ENCODE peak calls at places on chromosomes 12 and 14, in five cellular contexts. M is kidney, L is mesendoderm, A is IMR-90, D is right atrium auricular region. X is an unnamed sample.

GRCh38 chr14:73787760-73788508 is 63.7 kb upstream of the PTGR2 start:
- DNase-seq in A (peak; percentile 55), D (no peak), L (no peak), M (no peak), X (peak; percentile 34)

GRCh38 chr14:86462193-86462592 is 932.2 kb downstream of the FLRT2 start:
- DNase-seq in D (no peak), L (peak; percentile 74), M (no peak), A (peak; percentile 30), X (no peak)

GRCh38 chr12:99009654-99010296 is 364.7 kb downstream of the APAF1 start:
- DNase-seq in D (no peak), M (no peak), L (no peak), A (no peak), X (no peak)

GRCh38 chr14:63212209-63212608 is 8.0 kb downstream of the RHOJ start:
- DNase-seq in D (no peak), M (no peak), L (no peak), A (no peak), X (no peak)

GRCh38 chr14:85531594-85532391 is 1.8 kb downstream of the FLRT2 start:
- DNase-seq in A (peak; percentile 80), D (peak; percentile 87), L (peak; percentile 91), M (peak; percentile 90), X (peak; percentile 79)

GRCh38 chr12:110421701-110422100 is 18.2 kb upstream of the ANAPC7 start:
- DNase-seq in D (no peak), A (no peak), L (no peak), M (no peak), X (no peak)

GRCh38 chr14:77111021-77111420 is 13.0 kb downstream of the CIPC start:
- DNase-seq in D (no peak), M (no peak), L (peak; percentile 95), A (no peak), X (no peak)

GRCh38 chr12:44875954-44876553 is at the start of gene NELL2:
- DNase-seq in A (no peak), D (no peak), M (peak; percentile 63), L (peak; percentile 84), X (peak; percentile 75)

GRCh38 chr12:114952573-114953196 is 268.7 kb upstream of the TBX3 start:
- DNase-seq in L (no peak), M (peak; percentile 54), A (peak; percentile 20), D (peak; percentile 59), X (no peak)

GRCh38 chr14:52901357-52901980 is 49.4 kb downstream of the FERMT2 start:
- DNase-seq in M (no peak), L (peak; percentile 53), D (no peak), A (no peak), X (no peak)

GRCh38 chr14:49218436-49219092 is 367.6 kb downstream of the RPS29 start:
- DNase-seq in A (no peak), L (peak; percentile 15), M (no peak), D (no peak), X (no peak)

GRCh38 chr14:105325303-105325702 is 10.8 kb downstream of the PACS2 start:
- DNase-seq in A (no peak), D (no peak), M (no peak), L (no peak), X (no peak)

GRCh38 chr12:69309461-69309860 is 38.7 kb upstream of the LYZ start:
- DNase-seq in M (no peak), D (no peak), L (peak; percentile 70), A (peak; percentile 3), X (no peak)

GRCh38 chr14:57845802-57846531 is 19.9 kb downstream of the SLC35F4 start:
- DNase-seq in D (no peak), M (no peak), L (peak; percentile 16), A (no peak), X (no peak)

GRCh38 chr12:100138048-100138907 is 4.4 kb downstream of the BLTP3B start:
- DNase-seq in M (no peak), L (peak; percentile 27), D (no peak), A (peak; percentile 15), X (no peak)

GRCh38 chr12:108193922-108194321 is 64.8 kb downstream of the WSCD2 start:
- DNase-seq in L (peak; percentile 37), A (peak; percentile 3), M (no peak), D (no peak), X (no peak)

GRCh38 chr12:20474443-20474842 is 106.1 kb downstream of the PDE3A start:
- DNase-seq in A (peak; percentile 8), L (peak; percentile 37), M (no peak), D (no peak), X (no peak)

GRCh38 chr14:52055215-52055614 is 13.6 kb downstream of the NID2 start:
- DNase-seq in D (no peak), A (peak; percentile 43), L (no peak), M (no peak), X (no peak)

GRCh38 chr14:25150934-25151790 is 101.2 kb upstream of the STXBP6 start:
- DNase-seq in A (peak; percentile 71), D (no peak), L (peak; percentile 57), M (no peak), X (no peak)

GRCh38 chr12:15629108-15629507 is 160.1 kb downstream of the EPS8 start:
- DNase-seq in L (peak; percentile 86), M (peak; percentile 67), D (peak; percentile 94), A (peak; percentile 98), X (no peak)

GRCh38 chr14:92121207-92121669 is 268 bp downstream of the NDUFB1 start:
- DNase-seq in A (peak; percentile 43), D (no peak), L (no peak), M (peak; percentile 85), X (no peak)

DNA sequence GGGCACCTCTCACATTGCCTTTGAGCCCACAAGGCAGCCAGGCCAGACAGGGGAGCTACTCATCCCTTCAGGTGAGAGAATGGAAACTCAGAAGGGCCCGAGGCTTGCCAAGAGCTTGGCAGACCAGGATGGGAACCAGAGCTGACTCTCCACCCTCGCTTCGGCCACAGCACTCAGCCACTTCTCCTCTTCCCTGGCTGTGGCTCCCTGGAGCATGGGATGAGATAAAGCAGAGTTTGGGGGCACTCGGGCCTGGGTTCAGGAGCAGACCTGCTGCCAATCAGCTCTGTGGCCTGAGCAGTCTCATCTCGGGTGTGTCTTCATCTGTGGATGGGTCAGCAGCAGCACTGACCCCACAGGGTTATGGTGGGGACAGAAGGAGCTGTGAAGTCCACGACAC is 20.0 kb upstream of the CCDC85C start:
- DNase-seq in A (no peak), D (no peak), L (no peak), M (peak; percentile 38), X (no peak)
- H3K27ac ChIP-seq in A (no peak overlapping the region), D (no peak overlapping the region), L (no peak overlapping the region), M (no peak overlapping the region), X (no peak overlapping the region)

GRCh38 chr14:71148627-71149026 is 241.4 kb downstream of the PCNX1 start:
- DNase-seq in L (no peak), M (no peak), A (no peak), D (no peak), X (no peak)
- H3K4me1 ChIP-seq in L (no peaks in the 10 kb centered on the region), M (peaks cover 3% of the 10 kb centered on the region), A (peaks cover 2% of the 10 kb centered on the region), D (no peaks in the 10 kb centered on the region), X (peaks cover 12% of the 10 kb centered on the region)

DNA sequence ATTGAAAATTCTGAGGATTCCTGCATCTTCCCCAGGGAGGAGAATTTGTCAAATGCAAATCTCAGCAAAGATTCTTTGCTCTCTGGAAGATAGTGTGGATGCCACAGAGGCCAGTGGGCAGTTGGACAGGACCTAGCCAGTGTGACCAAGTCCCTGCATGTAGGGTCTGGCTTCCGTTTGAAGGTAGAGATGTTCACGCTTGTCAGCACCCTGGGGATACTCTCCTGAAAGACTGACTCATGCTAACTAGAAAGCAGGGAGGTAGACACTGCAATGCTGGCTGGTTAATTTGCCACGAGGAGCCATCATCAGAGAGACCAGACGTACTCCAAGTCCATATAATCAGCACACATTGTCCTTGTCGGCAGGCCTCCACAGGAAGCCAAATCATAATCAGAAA is 130.1 kb downstream of the SAMD4A start:
- DNase-seq in M (no peak), A (no peak), D (peak; percentile 58), L (no peak), X (no peak)
- H3K27ac ChIP-seq in M (no peak overlapping the region), A (no peak overlapping the region), D (peak overlapping the region; percentile 86), L (no peak overlapping the region), X (peak overlapping the region; percentile 34)

GRCh38 chr14:22549304-22549962 is 39.6 kb downstream of the DAD1 start:
- DNase-seq in A (no peak), L (no peak), M (no peak), D (no peak), X (no peak)
- H3K4me1 ChIP-seq in A (peaks cover 24% of the 10 kb centered on the region), L (peaks cover 14% of the 10 kb centered on the region), M (peaks cover 24% of the 10 kb centered on the region), D (peaks cover 36% of the 10 kb centered on the region), X (peaks cover 42% of the 10 kb centered on the region)

GRCh38 chr14:96261053-96261452 is 5.0 kb downstream of the BDKRB1 start:
- DNase-seq in L (no peak), M (no peak), A (peak; percentile 35), D (no peak), X (no peak)
- H3K27ac ChIP-seq in L (no peak overlapping the region), M (no peak overlapping the region), A (peak overlapping the region; percentile 88), D (no peak overlapping the region), X (no peak overlapping the region)

DNA sequence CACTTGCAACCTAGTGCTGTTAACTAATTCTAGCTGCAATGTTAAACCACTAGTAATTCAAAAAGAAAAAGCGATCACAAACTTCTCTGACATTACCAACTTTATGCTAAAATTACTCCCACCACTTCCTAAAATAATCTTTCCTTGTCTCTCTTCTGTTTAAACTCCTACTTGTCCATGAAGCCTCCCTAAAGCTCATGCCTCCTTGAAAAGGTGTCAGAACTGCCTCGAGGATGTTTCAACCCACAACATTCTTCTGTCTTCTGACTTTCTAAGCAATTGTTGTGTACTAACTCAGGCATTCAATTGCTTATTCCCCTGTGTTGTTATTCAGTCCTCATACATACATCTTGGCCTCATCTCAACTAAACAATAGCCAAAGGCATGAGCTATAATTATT is 5.9 kb downstream of the GNPTAB start:
- DNase-seq in D (no peak), M (no peak), L (peak; percentile 47), A (no peak), X (no peak)
- H3K4me1 ChIP-seq in D (peaks cover 43% of the 10 kb centered on the region), M (no peaks in the 10 kb centered on the region), L (no peaks in the 10 kb centered on the region), A (no peaks in the 10 kb centered on the region), X (peaks cover 30% of the 10 kb centered on the region)